ENCODE peak calls at places on chromosomes 7 and 10, in eight cellular contexts. P is GM23338, L is SK-N-SH, I is endothelial cell of umbilical vein, D is GM12878, U is H1, M is K562, O is HepG2. N is an unnamed sample.

GRCh38 chr10:113111260-113111659 is 161.2 kb downstream of the TCF7L2 start:
- DNase-seq in P (no peak), L (no peak), I (no peak), D (no peak), U (no peak), M (no peak), O (no peak), N (no peak)

GRCh38 chr7:131040467-131040932 is 287.2 kb upstream of the MKLN1 start:
- DNase-seq in P (peak), L (peak), I (peak), D (no peak), U (peak), M (peak), O (peak), N (peak)

GRCh38 chr10:1213707-1214675 is 157.8 kb downstream of the WDR37 start:
- DNase-seq in P (no peak), L (no peak), I (no peak), D (no peak), U (no peak), M (no peak), O (no peak), N (no peak)

GRCh38 chr7:63899691-63900393 is 98.8 kb upstream of the ZNF722 start:
- DNase-seq in P (no peak), L (peak), I (no peak), D (no peak), U (no peak), M (peak), O (no peak), N (no peak)

GRCh38 chr10:96588601-96589419 is 2.0 kb upstream of the TM9SF3 start:
- DNase-seq in P (no peak), L (no peak), I (no peak), D (peak), U (no peak), M (no peak), O (no peak), N (no peak)

GRCh38 chr7:33050425-33051318 is 11.9 kb downstream of the NT5C3A start:
- DNase-seq in P (peak), L (peak), I (peak), D (no peak), U (no peak), M (peak), O (peak), N (peak)

GRCh38 chr10:78281627-78282026 is 248.0 kb downstream of the RPS24 start:
- DNase-seq in P (no peak), L (no peak), I (no peak), D (no peak), U (no peak), M (no peak), O (no peak), N (no peak)

GRCh38 chr10:133261726-133262325 is 14.8 kb downstream of the ADAM8 start:
- DNase-seq in P (peak), L (peak), I (peak), D (no peak), U (peak), M (peak), O (no peak), N (no peak)

GRCh38 chr10:63738410-63738809 is 217.2 kb downstream of the REEP3 start:
- DNase-seq in P (no peak), L (no peak), I (no peak), D (no peak), U (no peak), M (no peak), O (peak), N (peak)

GRCh38 chr10:43671659-43672555 is 23.2 kb upstream of the ZNF32 start:
- DNase-seq in P (peak), L (peak), I (peak), D (no peak), U (peak), M (peak), O (peak), N (peak)

GRCh38 chr7:82534687-82535086 is 91.1 kb upstream of the CACNA2D1 start:
- DNase-seq in P (no peak), L (no peak), I (peak), D (no peak), U (no peak), M (no peak), O (no peak), N (peak)

GRCh38 chr10:17984056-17984455 is 32.3 kb downstream of the SLC39A12 start:
- DNase-seq in P (no peak), L (no peak), I (no peak), D (peak), U (no peak), M (no peak), O (no peak), N (peak)

GRCh38 chr10:80168111-80168511 is 35.6 kb downstream of the PLAC9 start:
- DNase-seq in P (no peak), L (no peak), I (no peak), D (no peak), U (no peak), M (no peak), O (no peak), N (no peak)

DNA sequence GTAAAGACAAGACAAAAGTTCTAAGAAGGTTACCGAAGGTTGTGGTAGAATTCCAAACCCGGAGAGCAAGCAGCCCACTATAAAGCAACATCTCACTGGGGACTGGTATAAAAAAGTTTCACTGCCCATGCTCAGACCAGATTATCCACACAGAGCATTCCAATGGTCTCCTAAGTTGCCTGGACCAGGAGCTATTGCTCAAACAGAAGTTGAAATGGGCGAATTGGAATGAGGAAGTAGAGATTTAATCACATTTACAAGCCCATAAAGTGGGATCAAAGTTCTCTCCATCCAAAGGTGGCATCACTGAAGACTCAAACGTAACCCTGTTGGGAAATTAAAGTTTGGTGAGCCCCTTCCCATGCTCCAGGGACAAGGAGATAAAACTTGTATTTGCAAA is 19.8 kb downstream of the OR2F1 start:
- DNase-seq in P (no peak), L (no peak), I (no peak), D (no peak), U (no peak), M (no peak), O (peak), N (no peak)
- TF ChIP-seq POLR2AphosphoS5 in P (no peak), L (no peak), I (no peak), D (no peak), U (no peak), M (no peak), O (no peak), N (no peak)

DNA sequence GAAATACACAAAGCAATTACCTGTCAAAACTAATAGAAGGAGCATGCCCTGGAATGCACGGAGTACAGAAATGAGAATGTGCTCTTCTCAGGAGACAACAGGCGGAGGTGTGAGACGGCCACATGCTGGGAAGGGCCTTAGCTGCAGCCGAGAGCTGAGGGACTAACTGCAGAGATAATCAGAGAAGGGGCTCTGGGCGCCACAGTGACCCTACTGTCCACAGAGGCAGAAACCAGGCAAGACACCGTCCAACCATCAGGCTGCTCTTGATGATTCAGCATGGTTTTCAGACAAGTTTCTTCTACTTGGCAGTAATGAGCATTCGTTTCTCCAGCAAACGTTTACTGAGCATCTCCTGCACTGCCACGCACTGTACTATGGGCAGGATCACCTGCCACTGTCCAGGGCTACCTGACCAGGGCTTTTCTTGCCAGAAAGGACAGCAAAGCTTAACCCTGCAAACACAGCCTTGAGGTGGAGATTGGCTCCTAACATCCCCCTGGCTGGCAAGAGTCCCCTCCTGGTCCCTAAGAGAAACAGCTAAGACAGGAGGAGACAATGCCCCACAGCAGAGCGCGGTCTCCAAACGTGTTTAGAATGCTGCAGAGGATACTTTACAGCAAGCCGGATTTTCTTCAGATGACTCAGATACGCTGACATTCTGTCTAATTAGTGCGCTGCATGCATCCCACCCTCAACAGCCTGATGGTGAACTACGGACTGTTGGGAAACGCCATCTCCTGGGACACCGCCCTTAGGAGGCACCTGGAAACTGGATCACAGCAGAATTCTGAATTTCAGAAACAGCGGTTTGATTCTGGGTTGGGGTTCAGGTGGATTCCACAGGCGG is 17.9 kb downstream of the VIPR2 start:
- DNase-seq in P (no peak), L (no peak), I (no peak), D (no peak), U (no peak), M (no peak), O (no peak), N (no peak)
- H2AFZ ChIP-seq in P (no peak), L (no peak), I (no peak), D (no peak), U (no peak), M (no peak), O (no peak), N (no peak)

GRCh38 chr10:14600065-14600464 is 174.6 kb downstream of the FAM107B start:
- DNase-seq in P (no peak), L (no peak), I (no peak), D (no peak), U (peak), M (no peak), O (no peak), N (no peak)
- TF ChIP-seq POLR2AphosphoS5 in P (no peak), L (no peak), I (no peak), D (peak), U (no peak), M (no peak), O (no peak), N (no peak)

DNA sequence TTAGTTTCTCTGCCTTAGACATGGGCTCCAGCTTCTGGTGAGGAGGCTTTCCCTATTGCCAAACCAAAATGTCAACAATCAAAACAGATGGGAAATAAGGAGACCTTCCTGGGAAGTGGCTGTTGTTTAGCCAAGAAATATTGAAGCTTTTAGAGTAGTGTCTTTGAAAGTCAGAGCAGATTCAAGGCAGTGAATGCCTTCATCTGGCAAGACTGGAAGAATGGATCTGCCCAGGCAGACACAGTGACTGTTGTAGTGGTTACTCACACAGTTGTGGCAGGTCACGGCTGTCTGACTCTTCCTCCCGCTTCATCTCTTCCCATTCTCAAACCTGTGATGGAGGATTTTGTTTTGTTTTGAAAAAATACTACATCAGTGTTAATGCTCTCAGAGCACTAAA is 154.1 kb upstream of the ADO start:
- DNase-seq in P (no peak), L (no peak), I (no peak), D (no peak), U (no peak), M (no peak), O (no peak), N (no peak)
- H2AFZ ChIP-seq in P (no peak), L (no peak), I (no peak), D (no peak), U (no peak), M (no peak), O (no peak), N (no peak)

GRCh38 chr7:74655324-74655723 is 2.2 kb upstream of the GTF2I start:
- DNase-seq in P (no peak), L (no peak), I (no peak), D (no peak), U (no peak), M (peak), O (peak), N (no peak)
- TF ChIP-seq POLR2AphosphoS5 in P (no peak), L (no peak), I (no peak), D (no peak), U (no peak), M (no peak), O (no peak), N (no peak)

DNA sequence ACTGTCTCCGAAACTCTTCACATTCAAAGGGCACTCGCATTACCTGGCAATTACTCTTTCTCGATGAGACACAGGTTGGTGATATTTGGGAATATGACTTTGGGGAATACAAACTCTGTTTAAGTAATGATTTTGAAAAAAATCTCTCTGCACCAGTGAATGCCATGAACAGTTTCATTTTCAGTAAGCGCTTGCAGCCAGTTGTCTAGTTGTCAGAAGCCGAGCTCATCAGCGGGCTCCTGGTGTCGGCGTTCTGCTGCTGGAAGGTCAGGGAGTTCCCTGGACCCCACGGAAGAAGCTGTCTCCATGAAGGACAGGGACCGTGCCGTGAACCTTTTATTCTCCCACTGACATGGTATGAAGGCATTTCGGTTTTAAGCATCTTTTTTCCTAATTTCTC is 57.7 kb downstream of the PTPRE start:
- DNase-seq in P (no peak), L (no peak), I (no peak), D (no peak), U (no peak), M (no peak), O (no peak), N (no peak)
- H2AFZ ChIP-seq in P (no peak), L (no peak), I (no peak), D (no peak), U (no peak), M (no peak), O (no peak), N (no peak)

GRCh38 chr7:25752967-25753791 is 398.8 kb upstream of the NFE2L3 start:
- DNase-seq in P (peak), L (no peak), I (no peak), D (no peak), U (no peak), M (no peak), O (no peak), N (no peak)
- TF ChIP-seq POLR2AphosphoS5 in P (no peak), L (no peak), I (no peak), D (no peak), U (no peak), M (no peak), O (no peak), N (no peak)

N was measured in HCT116.